ENCODE peak calls at places on chromosomes 16 and 17, in five cellular contexts. One of them, this sample, is unnamed.

GRCh38 chr17:38749222-38750043 is 1.3 kb upstream of the PCGF2 start:
- DNase-seq in effector memory CD8-positive, alpha-beta T cell: no peak
- DNase-seq in C1 segment of cervical spinal cord: no peak
- DNase-seq in NCI-H2029 treated with DMSO at 0.1 percent for 48 hours: peak
- DNase-seq in H7: peak
- DNase-seq in this sample: peak

GRCh38 chr16:87956169-87956770 is 5.0 kb downstream of the BANP start:
- DNase-seq in effector memory CD8-positive, alpha-beta T cell: peak
- DNase-seq in C1 segment of cervical spinal cord: no peak
- DNase-seq in NCI-H2029 treated with DMSO at 0.1 percent for 48 hours: no peak
- DNase-seq in H7: peak
- DNase-seq in this sample: no peak

GRCh38 chr16:57167951-57168350 is 17.9 kb downstream of the PSME3IP1 start:
- DNase-seq in effector memory CD8-positive, alpha-beta T cell: peak
- DNase-seq in C1 segment of cervical spinal cord: no peak
- DNase-seq in NCI-H2029 treated with DMSO at 0.1 percent for 48 hours: no peak
- DNase-seq in H7: peak
- DNase-seq in this sample: peak

GRCh38 chr17:65813306-65813705 is 251.9 kb upstream of the AXIN2 start:
- DNase-seq in effector memory CD8-positive, alpha-beta T cell: no peak
- DNase-seq in C1 segment of cervical spinal cord: no peak
- DNase-seq in NCI-H2029 treated with DMSO at 0.1 percent for 48 hours: no peak
- DNase-seq in H7: no peak
- DNase-seq in this sample: no peak

GRCh38 chr16:68233085-68233834 is 2.7 kb downstream of the ESRP2 start:
- DNase-seq in effector memory CD8-positive, alpha-beta T cell: no peak
- DNase-seq in C1 segment of cervical spinal cord: no peak
- DNase-seq in NCI-H2029 treated with DMSO at 0.1 percent for 48 hours: no peak
- DNase-seq in H7: no peak
- DNase-seq in this sample: no peak

GRCh38 chr16:70777973-70778406 is 23.0 kb downstream of the VAC14 start:
- DNase-seq in effector memory CD8-positive, alpha-beta T cell: no peak
- DNase-seq in C1 segment of cervical spinal cord: no peak
- DNase-seq in NCI-H2029 treated with DMSO at 0.1 percent for 48 hours: no peak
- DNase-seq in H7: no peak
- DNase-seq in this sample: no peak

GRCh38 chr17:27609606-27610303 is 21.2 kb upstream of the LGALS9 start:
- DNase-seq in effector memory CD8-positive, alpha-beta T cell: no peak
- DNase-seq in C1 segment of cervical spinal cord: no peak
- DNase-seq in NCI-H2029 treated with DMSO at 0.1 percent for 48 hours: no peak
- DNase-seq in H7: peak
- DNase-seq in this sample: no peak

GRCh38 chr16:17412221-17412620 is 58.5 kb downstream of the XYLT1 start:
- DNase-seq in effector memory CD8-positive, alpha-beta T cell: no peak
- DNase-seq in C1 segment of cervical spinal cord: no peak
- DNase-seq in NCI-H2029 treated with DMSO at 0.1 percent for 48 hours: no peak
- DNase-seq in H7: no peak
- DNase-seq in this sample: no peak

GRCh38 chr16:68564367-68564985 is 25.4 kb downstream of the ZFP90 start:
- DNase-seq in effector memory CD8-positive, alpha-beta T cell: no peak
- DNase-seq in C1 segment of cervical spinal cord: no peak
- DNase-seq in NCI-H2029 treated with DMSO at 0.1 percent for 48 hours: no peak
- DNase-seq in H7: no peak
- DNase-seq in this sample: no peak

GRCh38 chr16:83738926-83739503 is 68.8 kb upstream of the HSBP1 start:
- DNase-seq in effector memory CD8-positive, alpha-beta T cell: no peak
- DNase-seq in C1 segment of cervical spinal cord: no peak
- DNase-seq in NCI-H2029 treated with DMSO at 0.1 percent for 48 hours: no peak
- DNase-seq in H7: no peak
- DNase-seq in this sample: no peak

GRCh38 chr17:2013994-2014317 is 11.2 kb downstream of the RTN4RL1 start:
- DNase-seq in effector memory CD8-positive, alpha-beta T cell: no peak
- DNase-seq in C1 segment of cervical spinal cord: no peak
- DNase-seq in NCI-H2029 treated with DMSO at 0.1 percent for 48 hours: no peak
- DNase-seq in H7: no peak
- DNase-seq in this sample: no peak

GRCh38 chr16:20309786-20310185 is 17.5 kb downstream of the GP2 start:
- DNase-seq in effector memory CD8-positive, alpha-beta T cell: no peak
- DNase-seq in C1 segment of cervical spinal cord: no peak
- DNase-seq in NCI-H2029 treated with DMSO at 0.1 percent for 48 hours: no peak
- DNase-seq in H7: no peak
- DNase-seq in this sample: no peak

GRCh38 chr16:24983521-24983920 is 31.6 kb downstream of the ARHGAP17 start:
- DNase-seq in effector memory CD8-positive, alpha-beta T cell: no peak
- DNase-seq in C1 segment of cervical spinal cord: no peak
- DNase-seq in NCI-H2029 treated with DMSO at 0.1 percent for 48 hours: no peak
- DNase-seq in H7: no peak
- DNase-seq in this sample: no peak

GRCh38 chr17:40362696-40363479 is 1.6 kb downstream of the GJD3 start:
- DNase-seq in effector memory CD8-positive, alpha-beta T cell: peak
- DNase-seq in C1 segment of cervical spinal cord: no peak
- DNase-seq in NCI-H2029 treated with DMSO at 0.1 percent for 48 hours: peak
- DNase-seq in H7: peak
- DNase-seq in this sample: peak

GRCh38 chr16:56626685-56627084 is 1.1 kb downstream of the MT1E start:
- DNase-seq in effector memory CD8-positive, alpha-beta T cell: no peak
- DNase-seq in C1 segment of cervical spinal cord: no peak
- DNase-seq in NCI-H2029 treated with DMSO at 0.1 percent for 48 hours: no peak
- DNase-seq in H7: no peak
- DNase-seq in this sample: no peak

GRCh38 chr17:33463887-33464286 is 170.8 kb upstream of the ASIC2 start:
- DNase-seq in effector memory CD8-positive, alpha-beta T cell: no peak
- DNase-seq in C1 segment of cervical spinal cord: no peak
- DNase-seq in NCI-H2029 treated with DMSO at 0.1 percent for 48 hours: no peak
- DNase-seq in H7: no peak
- DNase-seq in this sample: no peak

GRCh38 chr17:60941028-60941427 is 263.4 kb downstream of the BCAS3 start:
- DNase-seq in effector memory CD8-positive, alpha-beta T cell: no peak
- DNase-seq in C1 segment of cervical spinal cord: no peak
- DNase-seq in NCI-H2029 treated with DMSO at 0.1 percent for 48 hours: no peak
- DNase-seq in H7: no peak
- DNase-seq in this sample: no peak

This sample was measured in DMS79 treated with DMSO at 0.1 percent for 48 hours.